ENCODE peak calls at places on chromosomes 12 and 14, in four cellular contexts. One of them, this sample, is unnamed.

GRCh38 chr14:24087004-24087403 is 7.1 kb upstream of the PCK2 start:
- DNase-seq in RWPE1: no peak
- DNase-seq in mesothelial cell of epicardium: no peak
- DNase-seq in GM13977: no peak
- DNase-seq in this sample: no peak

GRCh38 chr14:36857136-36857535 is 195.5 kb downstream of the PAX9 start:
- DNase-seq in RWPE1: no peak
- DNase-seq in mesothelial cell of epicardium: no peak
- DNase-seq in GM13977: no peak
- DNase-seq in this sample: no peak

GRCh38 chr12:118238888-118239287 is 103.0 kb downstream of the PEBP1 start:
- DNase-seq in RWPE1: no peak
- DNase-seq in mesothelial cell of epicardium: no peak
- DNase-seq in GM13977: peak
- DNase-seq in this sample: peak

GRCh38 chr12:106181416-106182114 is 42.8 kb upstream of the NUAK1 start:
- DNase-seq in RWPE1: no peak
- DNase-seq in mesothelial cell of epicardium: no peak
- DNase-seq in GM13977: no peak
- DNase-seq in this sample: no peak

GRCh38 chr12:128693771-128694170 is 130.0 kb downstream of the SLC15A4 start:
- DNase-seq in RWPE1: no peak
- DNase-seq in mesothelial cell of epicardium: no peak
- DNase-seq in GM13977: no peak
- DNase-seq in this sample: no peak

GRCh38 chr14:71720978-71721624 is 211.1 kb upstream of the RGS6 start:
- DNase-seq in RWPE1: peak
- DNase-seq in mesothelial cell of epicardium: no peak
- DNase-seq in GM13977: peak
- DNase-seq in this sample: no peak

GRCh38 chr14:77601846-77602609 is 14.4 kb downstream of the SPTLC2 start:
- DNase-seq in RWPE1: no peak
- DNase-seq in mesothelial cell of epicardium: no peak
- DNase-seq in GM13977: no peak
- DNase-seq in this sample: no peak

GRCh38 chr14:77037886-77038511 is 9.5 kb upstream of the IRF2BPL start:
- DNase-seq in RWPE1: no peak
- DNase-seq in mesothelial cell of epicardium: no peak
- DNase-seq in GM13977: no peak
- DNase-seq in this sample: no peak

GRCh38 chr12:5022465-5023061 is 21.1 kb upstream of the KCNA5 start:
- DNase-seq in RWPE1: peak
- DNase-seq in mesothelial cell of epicardium: no peak
- DNase-seq in GM13977: peak
- DNase-seq in this sample: peak

GRCh38 chr12:91746976-91747375 is 398.7 kb downstream of the BTG1 start:
- DNase-seq in RWPE1: no peak
- DNase-seq in mesothelial cell of epicardium: no peak
- DNase-seq in GM13977: no peak
- DNase-seq in this sample: no peak

GRCh38 chr14:70317969-70318634 is 41.4 kb downstream of the COX16 start:
- DNase-seq in RWPE1: peak
- DNase-seq in mesothelial cell of epicardium: no peak
- DNase-seq in GM13977: peak
- DNase-seq in this sample: peak

GRCh38 chr14:55160989-55161388 is 30.4 kb downstream of the DLGAP5 start:
- DNase-seq in RWPE1: peak
- DNase-seq in mesothelial cell of epicardium: no peak
- DNase-seq in GM13977: peak
- DNase-seq in this sample: peak

GRCh38 chr12:6444031-6444430 is 724 bp upstream of the CD27 start:
- DNase-seq in RWPE1: no peak
- DNase-seq in mesothelial cell of epicardium: no peak
- DNase-seq in GM13977: no peak
- DNase-seq in this sample: no peak

GRCh38 chr12:80936642-80937390 is 918 bp downstream of the LIN7A start:
- DNase-seq in RWPE1: no peak
- DNase-seq in mesothelial cell of epicardium: peak
- DNase-seq in GM13977: peak
- DNase-seq in this sample: peak

GRCh38 chr12:10241276-10241675 is 28.6 kb downstream of the GABARAPL1 start:
- DNase-seq in RWPE1: no peak
- DNase-seq in mesothelial cell of epicardium: no peak
- DNase-seq in GM13977: no peak
- DNase-seq in this sample: no peak

GRCh38 chr12:26327975-26328635 is 132.7 kb downstream of the SSPN start:
- DNase-seq in RWPE1: no peak
- DNase-seq in mesothelial cell of epicardium: no peak
- DNase-seq in GM13977: no peak
- DNase-seq in this sample: no peak

GRCh38 chr14:105251920-105252319 is 3.6 kb downstream of the BTBD6 start:
- DNase-seq in RWPE1: no peak
- DNase-seq in mesothelial cell of epicardium: no peak
- DNase-seq in GM13977: no peak
- DNase-seq in this sample: no peak

GRCh38 chr12:120783197-120783596 is 57.6 kb downstream of the ACADS start:
- DNase-seq in RWPE1: peak
- DNase-seq in mesothelial cell of epicardium: no peak
- DNase-seq in GM13977: no peak
- DNase-seq in this sample: no peak

GRCh38 chr12:110073049-110073831 is 24.9 kb upstream of the C12orf76 start:
- DNase-seq in RWPE1: peak
- DNase-seq in mesothelial cell of epicardium: no peak
- DNase-seq in GM13977: no peak
- DNase-seq in this sample: no peak

GRCh38 chr12:125159687-125160086 is 94.5 kb downstream of the AACS start:
- DNase-seq in RWPE1: no peak
- DNase-seq in mesothelial cell of epicardium: no peak
- DNase-seq in GM13977: no peak
- DNase-seq in this sample: no peak

GRCh38 chr12:124259168-124260066 is 35.5 kb upstream of the RFLNA start:
- DNase-seq in RWPE1: no peak
- DNase-seq in mesothelial cell of epicardium: no peak
- DNase-seq in GM13977: no peak
- DNase-seq in this sample: no peak

GRCh38 chr12:104632724-104633181 is 176.0 kb downstream of the CHST11 start:
- DNase-seq in RWPE1: no peak
- DNase-seq in mesothelial cell of epicardium: no peak
- DNase-seq in GM13977: no peak
- DNase-seq in this sample: no peak

GRCh38 chr14:101369194-101369915 is 191.9 kb upstream of the DIO3 start:
- DNase-seq in RWPE1: no peak
- DNase-seq in mesothelial cell of epicardium: no peak
- DNase-seq in GM13977: no peak
- DNase-seq in this sample: no peak

GRCh38 chr12:81252228-81252627 is 174.3 kb downstream of the ACSS3 start:
- DNase-seq in RWPE1: no peak
- DNase-seq in mesothelial cell of epicardium: no peak
- DNase-seq in GM13977: no peak
- DNase-seq in this sample: no peak

GRCh38 chr12:63318933-63319332 is 167.9 kb upstream of the AVPR1A start:
- DNase-seq in RWPE1: no peak
- DNase-seq in mesothelial cell of epicardium: no peak
- DNase-seq in GM13977: no peak
- DNase-seq in this sample: no peak

GRCh38 chr14:99752486-99753121 is 40.6 kb upstream of the EML1 start:
- DNase-seq in RWPE1: peak
- DNase-seq in mesothelial cell of epicardium: no peak
- DNase-seq in GM13977: no peak
- DNase-seq in this sample: no peak

GRCh38 chr12:60257063-60257462 is 661.2 kb downstream of the SLC16A7 start:
- DNase-seq in RWPE1: peak
- DNase-seq in mesothelial cell of epicardium: no peak
- DNase-seq in GM13977: no peak
- DNase-seq in this sample: no peak

GRCh38 chr12:71948390-71948789 is 9.7 kb downstream of the TPH2 start:
- DNase-seq in RWPE1: no peak
- DNase-seq in mesothelial cell of epicardium: no peak
- DNase-seq in GM13977: no peak
- DNase-seq in this sample: no peak

GRCh38 chr12:43287991-43288390 is 264.0 kb downstream of the ADAMTS20 start:
- DNase-seq in RWPE1: no peak
- DNase-seq in mesothelial cell of epicardium: no peak
- DNase-seq in GM13977: no peak
- DNase-seq in this sample: no peak

GRCh38 chr14:100065942-100066574 is 836 bp downstream of the EVL start:
- DNase-seq in RWPE1: no peak
- DNase-seq in mesothelial cell of epicardium: no peak
- DNase-seq in GM13977: peak
- DNase-seq in this sample: peak

GRCh38 chr14:81070511-81070910 is 115.1 kb downstream of the TSHR start:
- DNase-seq in RWPE1: no peak
- DNase-seq in mesothelial cell of epicardium: no peak
- DNase-seq in GM13977: no peak
- DNase-seq in this sample: no peak

GRCh38 chr12:68259318-68259940 is 6.0 kb upstream of the IL22 start:
- DNase-seq in RWPE1: peak
- DNase-seq in mesothelial cell of epicardium: no peak
- DNase-seq in GM13977: no peak
- DNase-seq in this sample: no peak

GRCh38 chr14:51501746-51502145 is 150.0 kb upstream of the FRMD6 start:
- DNase-seq in RWPE1: no peak
- DNase-seq in mesothelial cell of epicardium: no peak
- DNase-seq in GM13977: no peak
- DNase-seq in this sample: no peak
- TF ChIP-seq CTCF in RWPE1: no peak
- TF ChIP-seq CTCF in mesothelial cell of epicardium: no peak
- TF ChIP-seq CTCF in GM13977: no peak
- TF ChIP-seq CTCF in this sample: no peak

DNA sequence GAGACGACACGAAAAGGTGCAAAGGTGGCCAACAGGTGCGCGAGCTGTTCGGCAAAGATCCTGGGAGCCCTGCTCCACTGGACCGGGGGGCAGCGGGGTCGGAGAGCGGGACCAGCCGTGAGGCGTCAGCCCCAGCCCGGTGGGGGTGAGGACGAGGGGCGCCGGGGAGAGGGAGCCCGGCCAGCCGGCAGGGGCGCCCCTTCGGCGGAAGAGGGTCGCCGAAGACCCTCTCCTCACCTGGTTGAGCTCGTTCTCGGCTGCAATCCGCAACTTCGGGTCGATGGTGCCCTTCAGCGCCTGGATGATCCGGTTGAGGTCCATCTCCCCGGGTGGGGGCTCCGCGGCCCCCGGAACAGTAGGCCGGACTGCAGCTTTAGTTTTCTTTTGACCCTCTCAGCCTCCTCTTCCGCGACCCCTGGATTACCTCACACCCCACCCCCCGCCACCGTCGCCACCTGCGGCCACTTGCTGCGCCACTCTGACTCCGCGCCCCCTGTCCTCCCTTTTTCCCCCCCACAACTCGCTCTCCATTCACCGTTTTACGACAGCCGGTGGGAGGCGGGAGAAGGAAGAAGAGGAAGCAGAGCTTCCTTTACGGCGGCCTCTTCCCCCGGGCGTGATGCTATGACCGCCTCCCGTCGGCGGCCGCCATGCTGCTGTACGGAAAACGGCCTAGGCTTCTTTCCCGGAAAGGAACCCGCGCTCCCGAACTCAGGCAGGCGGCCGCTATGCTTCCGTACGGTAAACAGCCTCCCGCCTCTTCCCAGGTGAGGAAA is at the start of gene IPO8:
- DNase-seq in RWPE1: peak
- DNase-seq in mesothelial cell of epicardium: peak
- DNase-seq in GM13977: peak
- DNase-seq in this sample: peak
- TF ChIP-seq CTCF in RWPE1: peak
- TF ChIP-seq CTCF in mesothelial cell of epicardium: peak
- TF ChIP-seq CTCF in GM13977: peak
- TF ChIP-seq CTCF in this sample: peak

GRCh38 chr14:97723834-97724770 is 926.9 kb downstream of the VRK1 start:
- DNase-seq in RWPE1: no peak
- DNase-seq in mesothelial cell of epicardium: no peak
- DNase-seq in GM13977: no peak
- DNase-seq in this sample: no peak
- TF ChIP-seq CTCF in RWPE1: no peak
- TF ChIP-seq CTCF in mesothelial cell of epicardium: no peak
- TF ChIP-seq CTCF in GM13977: no peak
- TF ChIP-seq CTCF in this sample: no peak

GRCh38 chr12:94829552-94829951 is 173.9 kb downstream of the NDUFA12 start:
- DNase-seq in RWPE1: no peak
- DNase-seq in mesothelial cell of epicardium: no peak
- DNase-seq in GM13977: no peak
- DNase-seq in this sample: no peak
- TF ChIP-seq CTCF in RWPE1: no peak
- TF ChIP-seq CTCF in mesothelial cell of epicardium: no peak
- TF ChIP-seq CTCF in GM13977: no peak
- TF ChIP-seq CTCF in this sample: no peak

DNA sequence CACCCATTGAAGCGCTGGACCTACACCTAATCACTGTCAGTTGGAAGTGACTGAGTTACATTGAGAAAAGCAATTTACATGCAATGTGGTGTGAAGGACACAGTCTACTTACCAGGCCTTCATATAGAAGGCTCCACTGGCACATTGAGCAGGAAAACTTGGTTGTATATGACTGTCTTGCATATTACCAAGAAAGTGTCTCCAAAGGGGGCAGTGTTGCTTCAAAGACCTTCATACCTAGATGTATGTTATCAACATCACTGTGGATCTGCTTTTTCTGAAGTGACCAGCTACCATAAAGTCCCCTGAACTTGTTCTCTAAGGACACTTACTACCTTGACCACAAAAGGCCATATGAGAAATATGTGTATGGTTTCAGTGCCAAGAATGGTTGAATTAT is 64.1 kb downstream of the NELL2 start:
- DNase-seq in RWPE1: no peak
- DNase-seq in mesothelial cell of epicardium: no peak
- DNase-seq in GM13977: no peak
- DNase-seq in this sample: no peak
- TF ChIP-seq CTCF in RWPE1: no peak
- TF ChIP-seq CTCF in mesothelial cell of epicardium: no peak
- TF ChIP-seq CTCF in GM13977: peak
- TF ChIP-seq CTCF in this sample: peak

This sample was measured in GM10248.